ENCODE peak calls at places on chromosome 7, in seven cellular contexts. G is CD14-positive monocyte, I is mucosa of descending colon, E is stomach, B is AG04450, X is tibial nerve, T is AG09309. H is an unnamed sample.

GRCh38 chr7:122885583-122886356 is 490 bp downstream of the CADPS2 start:
- DNase-seq in E (peak), T (no peak), I (peak), G (no peak), B (no peak), X (no peak), H (no peak)

GRCh38 chr7:37706807-37707206 is 23.2 kb downstream of the GPR141 start:
- DNase-seq in B (no peak), T (no peak), X (no peak), I (no peak), G (no peak), E (no peak), H (no peak)

GRCh38 chr7:54719974-54720373 is 39.0 kb downstream of the SEC61G start:
- DNase-seq in X (no peak), I (no peak), G (no peak), E (no peak), T (no peak), B (no peak), H (no peak)

GRCh38 chr7:138838166-138838565 is 40.2 kb upstream of the ATP6V0A4 start:
- DNase-seq in B (no peak), E (no peak), G (no peak), X (no peak), I (no peak), T (no peak), H (no peak)

GRCh38 chr7:42236266-42237161 is 495 bp downstream of the GLI3 start:
- DNase-seq in B (no peak), T (no peak), E (no peak), G (no peak), X (no peak), I (peak), H (peak)

GRCh38 chr7:110960811-110961210 is 130.1 kb upstream of the LRRN3 start:
- DNase-seq in T (no peak), E (no peak), G (no peak), I (no peak), X (no peak), B (no peak), H (no peak)

GRCh38 chr7:145036592-145037386 is 200.9 kb upstream of the TPK1 start:
- DNase-seq in T (no peak), G (no peak), E (no peak), I (no peak), B (no peak), X (peak), H (no peak)

GRCh38 chr7:149616898-149617297 is 119.3 kb upstream of the ZNF746 start:
- DNase-seq in B (no peak), G (no peak), T (no peak), E (no peak), I (no peak), X (no peak), H (no peak)

GRCh38 chr7:47482013-47482761 is 99.7 kb downstream of the TNS3 start:
- DNase-seq in E (no peak), X (no peak), B (peak), T (peak), I (no peak), G (peak), H (no peak)

GRCh38 chr7:106179256-106179655 is 67.1 kb upstream of the SYPL1 start:
- DNase-seq in I (no peak), G (no peak), X (no peak), B (no peak), E (no peak), T (no peak), H (no peak)

DNA sequence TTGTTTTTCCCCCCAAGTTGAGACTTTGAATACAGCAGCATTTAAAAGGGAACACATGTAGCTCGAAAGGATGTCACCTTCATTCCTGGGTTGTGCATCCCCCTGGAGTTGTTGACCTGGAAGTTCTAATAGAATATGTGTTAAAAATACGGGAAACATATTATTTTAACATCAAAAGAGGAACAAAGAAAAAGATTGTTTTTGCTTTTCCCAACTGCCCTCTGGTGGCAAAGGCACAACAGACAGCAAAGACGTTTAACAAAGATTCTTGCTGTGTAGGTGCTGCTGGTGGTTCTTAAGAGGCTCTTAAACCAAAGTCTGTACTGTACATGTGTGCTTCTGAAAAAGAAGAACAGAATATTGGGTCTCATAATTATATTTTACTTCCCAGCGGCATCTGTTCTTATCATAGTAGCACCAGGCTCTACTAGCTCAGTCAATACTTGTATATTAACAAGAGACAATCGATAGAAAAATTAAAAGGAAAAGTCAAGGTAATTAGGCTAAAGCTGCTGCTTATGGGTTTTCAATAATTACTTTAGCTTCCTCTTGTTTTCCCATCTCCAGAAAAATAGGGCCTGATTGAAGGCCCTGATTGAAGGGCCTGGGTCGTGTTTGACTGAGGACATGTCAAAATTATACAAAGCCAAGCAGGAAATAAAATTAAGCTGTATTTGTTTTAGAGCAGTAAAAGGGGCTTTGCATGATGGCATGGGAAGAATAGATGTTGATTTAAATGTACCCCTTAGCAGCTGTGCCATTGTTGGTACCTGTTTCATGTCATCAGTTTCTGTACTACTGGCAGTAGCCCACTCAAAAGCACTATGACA is 384.2 kb upstream of the LRGUK start:
- DNase-seq in I (no peak), G (no peak), T (no peak), E (no peak), X (peak), B (no peak), H (no peak)
- TF ChIP-seq CTCF in I (no peak), G (peak), T (peak), E (no peak), X (peak), B (peak), H (peak)

GRCh38 chr7:1057416-1058291 is 13.3 kb downstream of the GPR146 start:
- DNase-seq in I (no peak), B (no peak), T (no peak), G (no peak), E (no peak), X (no peak), H (no peak)

GRCh38 chr7:1058311-1058710 is 14.0 kb downstream of the GPR146 start:
- DNase-seq in G (no peak), T (no peak), E (no peak), B (no peak), I (no peak), X (no peak), H (no peak)

GRCh38 chr7:1060315-1061080 is 16.2 kb downstream of the GPR146 start:
- DNase-seq in T (no peak), X (no peak), G (peak), E (peak), I (no peak), B (no peak), H (no peak)

GRCh38 chr7:1059200-1060091 is 15.1 kb downstream of the GPR146 start:
- DNase-seq in G (no peak), T (no peak), X (no peak), B (no peak), I (no peak), E (peak), H (no peak)

DNA sequence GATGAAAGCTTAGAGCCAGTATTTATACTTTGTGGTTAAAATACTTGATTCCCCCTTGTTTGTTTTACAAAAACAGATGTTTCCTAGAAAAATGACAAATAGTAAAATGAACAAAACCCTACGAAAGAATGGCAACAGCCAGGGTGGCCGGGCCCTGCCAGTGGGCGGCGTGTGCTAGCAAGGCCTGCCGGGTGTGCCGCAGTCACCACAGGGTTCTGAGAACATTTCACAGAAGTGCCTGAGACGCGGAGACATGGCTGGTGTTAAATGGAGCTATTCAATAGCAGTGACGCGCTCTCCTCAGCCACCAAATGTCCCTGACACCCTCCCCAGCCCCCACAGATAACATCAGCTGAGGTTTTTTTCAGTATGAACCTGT is 14.5 kb downstream of the GPR146 start:
- DNase-seq in X (no peak), I (no peak), T (no peak), G (no peak), E (no peak), B (peak), H (no peak)
- TF ChIP-seq CTCF in X (no peak), I (no peak), T (no peak), G (no peak), E (no peak), B (no peak), H (no peak)

GRCh38 chr7:113774182-113774807 is 144.5 kb downstream of the PPP1R3A start:
- DNase-seq in T (peak), I (no peak), E (no peak), B (no peak), X (no peak), G (no peak), H (no peak)
- TF ChIP-seq CTCF in T (peak), I (no peak), E (no peak), B (peak), X (peak), G (peak), H (peak)

GRCh38 chr7:103074519-103075336 is at the start of the genes ARMC10 and FBXL13:
- DNase-seq in G (peak), X (peak), I (peak), B (peak), T (peak), E (peak), H (peak)
- TF ChIP-seq CTCF in G (peak), X (peak), I (peak), B (peak), T (peak), E (no peak), H (peak)

DNA sequence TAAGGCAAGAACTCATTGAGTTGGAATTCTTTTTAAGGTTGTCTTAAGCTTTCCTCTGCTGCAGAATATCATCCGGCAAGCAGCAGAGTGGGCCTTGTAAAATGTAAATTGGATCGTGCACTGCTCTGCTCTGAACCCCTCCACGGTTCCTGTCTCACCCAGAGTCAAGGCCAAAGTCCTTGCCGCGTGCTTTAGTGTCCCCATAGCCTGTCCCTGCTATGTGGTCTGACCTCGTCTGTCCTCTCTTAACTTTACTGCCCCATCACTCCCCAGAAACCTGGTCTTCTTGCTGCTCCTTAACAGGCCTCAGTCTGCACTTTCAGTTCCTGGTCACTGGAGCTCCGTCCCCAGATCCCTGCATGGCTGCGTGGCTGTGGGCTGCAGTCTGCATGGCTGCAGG is 121.6 kb upstream of the SDK1 start:
- DNase-seq in I (no peak), X (no peak), B (no peak), T (no peak), E (no peak), G (no peak), H (no peak)
- TF ChIP-seq CTCF in I (no peak), X (no peak), B (no peak), T (no peak), E (no peak), G (no peak), H (no peak)

GRCh38 chr7:43926193-43927043 is at the start of gene UBE2D4:
- DNase-seq in G (peak), X (peak), B (no peak), E (peak), T (no peak), I (peak), H (peak)
- TF ChIP-seq CTCF in G (no peak), X (no peak), B (peak), E (no peak), T (no peak), I (no peak), H (no peak)

DNA sequence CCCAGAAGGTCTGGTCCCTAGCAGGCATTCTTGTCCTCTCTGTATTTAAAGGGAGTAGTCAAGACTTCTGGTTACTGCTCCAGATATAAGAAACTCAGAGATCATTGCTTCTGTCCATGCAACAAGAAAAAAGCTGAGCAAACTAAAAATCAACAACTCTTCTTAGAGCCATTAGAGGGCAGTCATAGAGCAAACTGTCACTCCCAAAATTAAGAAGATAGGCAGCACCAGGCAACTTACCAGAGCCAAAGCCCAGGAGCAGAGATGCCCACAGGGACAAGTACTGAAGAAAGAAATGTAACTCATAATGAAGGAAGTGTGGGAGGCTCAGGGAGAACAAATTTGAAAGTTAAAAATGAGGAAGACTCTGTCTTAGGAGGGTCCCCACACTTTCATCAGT is 472.9 kb upstream of the COBL start:
- DNase-seq in X (no peak), E (no peak), I (no peak), T (no peak), B (no peak), G (no peak), H (no peak)
- TF ChIP-seq CTCF in X (no peak), E (no peak), I (no peak), T (no peak), B (no peak), G (no peak), H (no peak)

DNA sequence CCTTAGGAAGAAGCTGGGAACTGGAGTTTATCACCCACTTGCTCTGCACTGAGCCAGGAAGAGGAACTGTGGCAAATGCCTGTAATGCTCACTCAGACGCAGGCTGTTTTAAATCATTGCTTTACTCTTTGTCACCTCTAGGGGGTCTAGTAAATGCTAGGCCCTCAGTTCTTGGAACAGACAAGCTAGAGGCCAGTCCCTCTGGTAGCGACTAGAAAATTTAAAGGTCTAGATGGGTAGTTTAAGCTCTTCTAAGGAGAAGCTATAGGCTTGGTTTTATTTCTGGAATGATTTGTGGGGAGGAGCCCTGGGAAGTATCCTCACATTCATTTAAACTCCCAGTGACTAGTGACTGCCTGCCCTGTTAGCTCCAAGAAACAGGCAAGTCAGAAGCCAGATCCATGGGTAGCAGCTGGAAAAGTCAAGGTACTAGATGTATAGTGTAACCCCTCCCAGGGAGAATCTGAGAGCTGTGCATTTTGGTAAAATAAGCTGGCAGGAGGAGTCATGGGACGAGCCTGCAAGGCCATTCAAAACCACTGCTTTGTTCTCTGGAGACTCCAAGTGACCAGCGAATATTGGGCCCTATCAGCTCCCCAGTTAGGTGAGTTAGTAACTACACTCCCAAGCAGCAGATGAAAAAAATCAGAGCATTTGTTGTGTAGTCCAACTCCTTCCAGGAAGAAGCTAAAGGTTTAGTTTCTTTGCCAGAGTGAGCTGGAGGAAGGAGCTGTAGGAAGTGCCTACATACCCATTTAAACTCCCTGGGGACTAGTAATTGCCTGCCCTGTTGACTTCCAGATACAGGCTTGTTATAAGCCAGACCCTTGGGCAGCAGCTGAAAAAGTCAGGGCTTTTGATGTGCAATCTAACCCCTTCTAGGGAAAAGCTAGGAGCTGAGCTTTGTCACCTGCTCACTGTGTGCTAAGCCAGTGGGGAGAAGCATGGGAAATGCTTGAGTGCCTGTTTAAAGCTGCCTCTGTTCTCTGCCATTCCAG is 68.9 kb downstream of the DYNC1I1 start:
- DNase-seq in E (no peak), I (no peak), G (no peak), B (no peak), T (no peak), X (no peak), H (no peak)
- TF ChIP-seq CTCF in E (no peak), I (no peak), G (peak), B (peak), T (peak), X (no peak), H (peak)

GRCh38 chr7:27109533-27110162 is 7.2 kb upstream of the HOXA2 start:
- DNase-seq in X (no peak), T (no peak), I (no peak), B (no peak), G (no peak), E (no peak), H (no peak)

GRCh38 chr7:27106906-27107250 is 4.4 kb upstream of the HOXA2 start:
- DNase-seq in B (no peak), I (no peak), T (no peak), E (no peak), X (no peak), G (no peak), H (no peak)

GRCh38 chr7:27107901-27108381 is 5.5 kb upstream of the HOXA2 start:
- DNase-seq in X (no peak), G (no peak), T (no peak), I (peak), B (no peak), E (no peak), H (peak)

GRCh38 chr7:27107391-27107900 is 5.0 kb upstream of the HOXA2 start:
- DNase-seq in X (no peak), I (no peak), G (no peak), E (no peak), T (no peak), B (no peak), H (no peak)

GRCh38 chr7:27108390-27109127 is 6.1 kb upstream of the HOXA2 start:
- DNase-seq in X (no peak), I (peak), G (no peak), T (no peak), B (no peak), E (no peak), H (peak)
- TF ChIP-seq CTCF in X (no peak), I (no peak), G (no peak), T (no peak), B (no peak), E (no peak), H (no peak)